ENCODE peak calls at places on chromosome 3, in seven cellular contexts. P, Z, L, V, B, D and K are unnamed samples.
A peak's percentile ranks its signal among the peaks of the same experiment; 100 is the strongest.

GRCh38 chr3:143849854-143850549 is 1.7 kb upstream of the SLC9A9 start:
- DNase-seq in P (no peak), Z (no peak), L (no peak), V (peak; percentile 48), B (no peak), D (no peak), K (no peak)

GRCh38 chr3:68876112-68876713 is 56.1 kb downstream of the TAFA4 start:
- DNase-seq in P (no peak), Z (peak; percentile 43), L (peak; percentile 31), V (peak; percentile 17), B (peak; percentile 33), D (no peak), K (no peak)

GRCh38 chr3:44114142-44114541 is 127.5 kb upstream of the TOPAZ1 start:
- DNase-seq in P (peak; percentile 49), Z (peak; percentile 75), L (peak; percentile 13), V (no peak), B (peak; percentile 20), D (peak; percentile 89), K (peak; percentile 48)

GRCh38 chr3:127817331-127817821 is 4.9 kb downstream of the MGLL start:
- DNase-seq in P (no peak), Z (no peak), L (no peak), V (no peak), B (no peak), D (no peak), K (no peak)

GRCh38 chr3:14324224-14324944 is 78.0 kb upstream of the SLC6A6 start:
- DNase-seq in P (no peak), Z (no peak), L (no peak), V (no peak), B (no peak), D (no peak), K (no peak)

GRCh38 chr3:79517766-79518413 is 249.9 kb downstream of the ROBO1 start:
- DNase-seq in P (no peak), Z (no peak), L (peak; percentile 24), V (no peak), B (peak; percentile 29), D (no peak), K (no peak)

GRCh38 chr3:101902041-101902440 is 52.7 kb downstream of the NFKBIZ start:
- DNase-seq in P (no peak), Z (no peak), L (no peak), V (no peak), B (no peak), D (no peak), K (no peak)

GRCh38 chr3:171838218-171838720 is 4.9 kb upstream of the TMEM212 start:
- DNase-seq in P (no peak), Z (no peak), L (peak; percentile 90), V (no peak), B (no peak), D (no peak), K (no peak)

GRCh38 chr3:160797306-160797705 is 41.3 kb downstream of the PPM1L start:
- DNase-seq in P (no peak), Z (no peak), L (no peak), V (no peak), B (no peak), D (no peak), K (no peak)

GRCh38 chr3:40845916-40846315 is 321.2 kb downstream of the ZNF621 start:
- DNase-seq in P (no peak), Z (no peak), L (no peak), V (no peak), B (no peak), D (no peak), K (no peak)

GRCh38 chr3:17730318-17730967 is 12.0 kb downstream of the TBC1D5 start:
- DNase-seq in P (no peak), Z (no peak), L (peak; percentile 15), V (no peak), B (no peak), D (no peak), K (no peak)

GRCh38 chr3:48155122-48155521 is 33.1 kb downstream of the CDC25A start:
- DNase-seq in P (no peak), Z (no peak), L (no peak), V (no peak), B (no peak), D (no peak), K (no peak)

GRCh38 chr3:109977903-109978302 is 640.6 kb upstream of the DPPA4 start:
- DNase-seq in P (no peak), Z (no peak), L (no peak), V (no peak), B (no peak), D (no peak), K (no peak)

GRCh38 chr3:193560870-193561269 is 6.2 kb upstream of the ATP13A4 start:
- DNase-seq in P (no peak), Z (no peak), L (no peak), V (no peak), B (no peak), D (no peak), K (no peak)

GRCh38 chr3:162007722-162008121 is 511.1 kb downstream of the OTOL1 start:
- DNase-seq in P (no peak), Z (no peak), L (no peak), V (no peak), B (no peak), D (no peak), K (no peak)

GRCh38 chr3:102235679-102236078 is 199.1 kb upstream of the ZPLD1 start:
- DNase-seq in P (no peak), Z (no peak), L (peak; percentile 11), V (no peak), B (no peak), D (no peak), K (no peak)

GRCh38 chr3:167198949-167199348 is 181.1 kb downstream of the ZBBX start:
- DNase-seq in P (no peak), Z (no peak), L (no peak), V (peak; percentile 3), B (no peak), D (no peak), K (no peak)

GRCh38 chr3:37766797-37767776 is 94.6 kb upstream of the CTDSPL start:
- DNase-seq in P (no peak), Z (no peak), L (no peak), V (no peak), B (peak; percentile 71), D (no peak), K (no peak)

GRCh38 chr3:108088697-108089096 is 2.1 kb downstream of the CD47 start:
- DNase-seq in P (no peak), Z (no peak), L (no peak), V (peak; percentile 71), B (no peak), D (no peak), K (no peak)

GRCh38 chr3:113214917-113215595 is 3.7 kb downstream of the BOC start:
- DNase-seq in P (no peak), Z (no peak), L (no peak), V (no peak), B (no peak), D (no peak), K (no peak)

GRCh38 chr3:154242766-154243165 is 81.5 kb downstream of the DHX36 start:
- DNase-seq in P (no peak), Z (no peak), L (no peak), V (no peak), B (no peak), D (no peak), K (no peak)

GRCh38 chr3:81716870-81717509 is 44.5 kb downstream of the GBE1 start:
- DNase-seq in P (no peak), Z (no peak), L (peak; percentile 86), V (no peak), B (no peak), D (no peak), K (no peak)
- TF ChIP-seq TAF1 in P (no peak), Z (no peak), L (no peak), V (no peak), B (no peak), D (no peak), K (no peak)

GRCh38 chr3:134334231-134334900 is 39.9 kb downstream of the AMOTL2 start:
- DNase-seq in P (no peak), Z (no peak), L (no peak), V (no peak), B (no peak), D (no peak), K (no peak)
- TF ChIP-seq TAF1 in P (no peak), Z (no peak), L (no peak), V (no peak), B (no peak), D (no peak), K (no peak)

GRCh38 chr3:188421836-188422540 is 268.0 kb downstream of the LPP start:
- DNase-seq in P (no peak), Z (no peak), L (no peak), V (peak; percentile 78), B (no peak), D (no peak), K (no peak)
- TF ChIP-seq TAF1 in P (no peak), Z (no peak), L (no peak), V (no peak), B (no peak), D (no peak), K (no peak)

GRCh38 chr3:195034541-195034940 is 236.4 kb downstream of the XXYLT1 start:
- DNase-seq in P (no peak), Z (no peak), L (no peak), V (no peak), B (no peak), D (no peak), K (no peak)
- TF ChIP-seq TAF1 in P (no peak), Z (no peak), L (no peak), V (no peak), B (no peak), D (no peak), K (no peak)